ENCODE peak calls at places on chromosomes 7 and 10, in six cellular contexts. One of them, this sample, is unnamed.

GRCh38 chr7:104814671-104815400 is 199.2 kb upstream of the KMT2E start:
- DNase-seq in right cardiac atrium: no peak
- DNase-seq in breast epithelium: no peak
- DNase-seq in K562: no peak
- DNase-seq in iPS DF 6.9: no peak
- DNase-seq in BE2C: no peak
- DNase-seq in this sample: no peak

GRCh38 chr10:24208661-24209420 is at the start of gene KIAA1217:
- DNase-seq in right cardiac atrium: peak; percentile 31
- DNase-seq in breast epithelium: peak; percentile 64
- DNase-seq in K562: no peak
- DNase-seq in iPS DF 6.9: no peak
- DNase-seq in BE2C: no peak
- DNase-seq in this sample: no peak

GRCh38 chr10:93061594-93062498 is 1.2 kb downstream of the CYP26C1 start:
- DNase-seq in right cardiac atrium: no peak
- DNase-seq in breast epithelium: no peak
- DNase-seq in K562: no peak
- DNase-seq in iPS DF 6.9: no peak
- DNase-seq in BE2C: no peak
- DNase-seq in this sample: no peak

GRCh38 chr10:96636546-96636945 is 49.7 kb upstream of the TM9SF3 start:
- DNase-seq in right cardiac atrium: no peak
- DNase-seq in breast epithelium: no peak
- DNase-seq in K562: no peak
- DNase-seq in iPS DF 6.9: no peak
- DNase-seq in BE2C: no peak
- DNase-seq in this sample: no peak

GRCh38 chr10:116892873-116893685 is 43.8 kb downstream of the ENO4 start:
- DNase-seq in right cardiac atrium: no peak
- DNase-seq in breast epithelium: no peak
- DNase-seq in K562: no peak
- DNase-seq in iPS DF 6.9: no peak
- DNase-seq in BE2C: no peak
- DNase-seq in this sample: no peak

GRCh38 chr10:109386921-109387320 is 536.4 kb downstream of the XPNPEP1 start:
- DNase-seq in right cardiac atrium: no peak
- DNase-seq in breast epithelium: no peak
- DNase-seq in K562: no peak
- DNase-seq in iPS DF 6.9: no peak
- DNase-seq in BE2C: no peak
- DNase-seq in this sample: no peak

GRCh38 chr7:34596887-34597286 is 61.1 kb upstream of the NPSR1 start:
- DNase-seq in right cardiac atrium: no peak
- DNase-seq in breast epithelium: no peak
- DNase-seq in K562: no peak
- DNase-seq in iPS DF 6.9: peak; percentile 18
- DNase-seq in BE2C: no peak
- DNase-seq in this sample: no peak

GRCh38 chr7:111735661-111736323 is 173.5 kb upstream of the IMMP2L start:
- DNase-seq in right cardiac atrium: no peak
- DNase-seq in breast epithelium: no peak
- DNase-seq in K562: peak; percentile 89
- DNase-seq in iPS DF 6.9: no peak
- DNase-seq in BE2C: peak; percentile 70
- DNase-seq in this sample: peak; percentile 62

GRCh38 chr7:122847871-122848473 is 38.3 kb downstream of the CADPS2 start:
- DNase-seq in right cardiac atrium: peak; percentile 20
- DNase-seq in breast epithelium: no peak
- DNase-seq in K562: no peak
- DNase-seq in iPS DF 6.9: no peak
- DNase-seq in BE2C: no peak
- DNase-seq in this sample: no peak

GRCh38 chr7:120813089-120813488 is 44.9 kb downstream of the TSPAN12 start:
- DNase-seq in right cardiac atrium: no peak
- DNase-seq in breast epithelium: no peak
- DNase-seq in K562: no peak
- DNase-seq in iPS DF 6.9: no peak
- DNase-seq in BE2C: no peak
- DNase-seq in this sample: no peak

GRCh38 chr10:21100871-21101514 is 203.9 kb upstream of the NEBL start:
- DNase-seq in right cardiac atrium: no peak
- DNase-seq in breast epithelium: no peak
- DNase-seq in K562: no peak
- DNase-seq in iPS DF 6.9: no peak
- DNase-seq in BE2C: no peak
- DNase-seq in this sample: no peak

GRCh38 chr10:43953672-43954071 is 305.0 kb upstream of the ZNF32 start:
- DNase-seq in right cardiac atrium: no peak
- DNase-seq in breast epithelium: no peak
- DNase-seq in K562: no peak
- DNase-seq in iPS DF 6.9: no peak
- DNase-seq in BE2C: no peak
- DNase-seq in this sample: no peak

GRCh38 chr7:106278695-106279094 is 6.1 kb downstream of the NAMPT start:
- DNase-seq in right cardiac atrium: no peak
- DNase-seq in breast epithelium: no peak
- DNase-seq in K562: no peak
- DNase-seq in iPS DF 6.9: no peak
- DNase-seq in BE2C: no peak
- DNase-seq in this sample: no peak

GRCh38 chr7:41257660-41258059 is 445.2 kb downstream of the INHBA start:
- DNase-seq in right cardiac atrium: no peak
- DNase-seq in breast epithelium: no peak
- DNase-seq in K562: no peak
- DNase-seq in iPS DF 6.9: no peak
- DNase-seq in BE2C: no peak
- DNase-seq in this sample: no peak

GRCh38 chr7:50667338-50667737 is 102.1 kb upstream of the DDC start:
- DNase-seq in right cardiac atrium: peak; percentile 57
- DNase-seq in breast epithelium: no peak
- DNase-seq in K562: no peak
- DNase-seq in iPS DF 6.9: no peak
- DNase-seq in BE2C: no peak
- DNase-seq in this sample: no peak

GRCh38 chr7:11573128-11573527 is 258.9 kb downstream of the THSD7A start:
- DNase-seq in right cardiac atrium: no peak
- DNase-seq in breast epithelium: no peak
- DNase-seq in K562: no peak
- DNase-seq in iPS DF 6.9: no peak
- DNase-seq in BE2C: no peak
- DNase-seq in this sample: no peak

GRCh38 chr7:73830872-73831655 is at the start of gene CLDN4:
- DNase-seq in right cardiac atrium: no peak
- DNase-seq in breast epithelium: peak; percentile 98
- DNase-seq in K562: no peak
- DNase-seq in iPS DF 6.9: no peak
- DNase-seq in BE2C: peak; percentile 65
- DNase-seq in this sample: no peak

GRCh38 chr7:141585592-141586510 is 34.6 kb downstream of the AGK start:
- DNase-seq in right cardiac atrium: no peak
- DNase-seq in breast epithelium: no peak
- DNase-seq in K562: no peak
- DNase-seq in iPS DF 6.9: no peak
- DNase-seq in BE2C: no peak
- DNase-seq in this sample: no peak

GRCh38 chr10:93468532-93469213 is 13.5 kb downstream of the MYOF start:
- DNase-seq in right cardiac atrium: no peak
- DNase-seq in breast epithelium: no peak
- DNase-seq in K562: no peak
- DNase-seq in iPS DF 6.9: no peak
- DNase-seq in BE2C: no peak
- DNase-seq in this sample: no peak

GRCh38 chr10:131244836-131245235 is 66.7 kb downstream of the TCERG1L start:
- DNase-seq in right cardiac atrium: no peak
- DNase-seq in breast epithelium: no peak
- DNase-seq in K562: no peak
- DNase-seq in iPS DF 6.9: no peak
- DNase-seq in BE2C: no peak
- DNase-seq in this sample: no peak

GRCh38 chr7:131625817-131626372 is 69.5 kb upstream of the PODXL start:
- DNase-seq in right cardiac atrium: peak; percentile 75
- DNase-seq in breast epithelium: no peak
- DNase-seq in K562: no peak
- DNase-seq in iPS DF 6.9: no peak
- DNase-seq in BE2C: no peak
- DNase-seq in this sample: no peak

GRCh38 chr7:125363873-125364272 is 434.2 kb upstream of the POT1 start:
- DNase-seq in right cardiac atrium: no peak
- DNase-seq in breast epithelium: no peak
- DNase-seq in K562: no peak
- DNase-seq in iPS DF 6.9: no peak
- DNase-seq in BE2C: no peak
- DNase-seq in this sample: no peak

GRCh38 chr7:116546916-116547315 is 22.1 kb downstream of the CAV1 start:
- DNase-seq in right cardiac atrium: no peak
- DNase-seq in breast epithelium: no peak
- DNase-seq in K562: no peak
- DNase-seq in iPS DF 6.9: no peak
- DNase-seq in BE2C: no peak
- DNase-seq in this sample: no peak

GRCh38 chr7:39838326-39838725 is 111.7 kb upstream of the CDK13 start:
- DNase-seq in right cardiac atrium: no peak
- DNase-seq in breast epithelium: no peak
- DNase-seq in K562: no peak
- DNase-seq in iPS DF 6.9: no peak
- DNase-seq in BE2C: no peak
- DNase-seq in this sample: peak; percentile 1

GRCh38 chr10:18540195-18540594 is 111.2 kb downstream of the NSUN6 start:
- DNase-seq in right cardiac atrium: no peak
- DNase-seq in breast epithelium: no peak
- DNase-seq in K562: no peak
- DNase-seq in iPS DF 6.9: no peak
- DNase-seq in BE2C: no peak
- DNase-seq in this sample: no peak

GRCh38 chr7:156544919-156545715 is 95.5 kb upstream of the RNF32 start:
- DNase-seq in right cardiac atrium: no peak
- DNase-seq in breast epithelium: no peak
- DNase-seq in K562: no peak
- DNase-seq in iPS DF 6.9: no peak
- DNase-seq in BE2C: no peak
- DNase-seq in this sample: no peak

GRCh38 chr7:108525327-108525984 is 479 bp downstream of the PNPLA8 start:
- DNase-seq in right cardiac atrium: peak; percentile 92
- DNase-seq in breast epithelium: no peak
- DNase-seq in K562: peak; percentile 81
- DNase-seq in iPS DF 6.9: peak; percentile 50
- DNase-seq in BE2C: no peak
- DNase-seq in this sample: peak; percentile 19
- H3K4me1 ChIP-seq in right cardiac atrium: no peaks in the 10 kb centered on the region
- H3K4me1 ChIP-seq in breast epithelium: peaks cover 11% of the 10 kb centered on the region
- H3K4me1 ChIP-seq in K562: peaks cover 24% of the 10 kb centered on the region
- H3K4me1 ChIP-seq in iPS DF 6.9: no peaks in the 10 kb centered on the region
- H3K4me1 ChIP-seq in BE2C: peaks cover 3% of the 10 kb centered on the region
- H3K4me1 ChIP-seq in this sample: peaks cover 34% of the 10 kb centered on the region

DNA sequence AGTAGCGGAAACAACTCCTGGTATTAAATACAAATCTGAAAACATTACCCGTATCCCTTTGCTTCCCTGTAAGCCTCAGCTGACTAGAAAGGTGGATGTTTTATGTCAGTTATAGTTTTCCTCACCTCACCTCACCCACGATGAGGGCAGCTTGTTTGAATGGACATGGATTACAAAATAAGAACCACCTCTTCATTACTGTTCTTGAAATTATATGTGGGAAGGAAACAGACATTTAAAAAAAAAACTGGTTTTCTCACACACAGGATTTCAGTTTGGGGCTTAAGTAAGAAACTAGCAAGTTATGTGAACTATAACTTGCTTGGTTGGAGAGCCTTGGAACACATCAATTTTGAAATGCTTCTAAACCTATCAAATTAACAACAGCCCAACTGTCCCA is 232.9 kb upstream of the CCDC6 start:
- DNase-seq in right cardiac atrium: no peak
- DNase-seq in breast epithelium: no peak
- DNase-seq in K562: no peak
- DNase-seq in iPS DF 6.9: no peak
- DNase-seq in BE2C: no peak
- DNase-seq in this sample: no peak
- H3K4me1 ChIP-seq in right cardiac atrium: peaks cover 2% of the 10 kb centered on the region
- H3K4me1 ChIP-seq in breast epithelium: no peaks in the 10 kb centered on the region
- H3K4me1 ChIP-seq in K562: peaks cover 40% of the 10 kb centered on the region
- H3K4me1 ChIP-seq in iPS DF 6.9: no peaks in the 10 kb centered on the region
- H3K4me1 ChIP-seq in BE2C: no peaks in the 10 kb centered on the region
- H3K4me1 ChIP-seq in this sample: no peaks in the 10 kb centered on the region

DNA sequence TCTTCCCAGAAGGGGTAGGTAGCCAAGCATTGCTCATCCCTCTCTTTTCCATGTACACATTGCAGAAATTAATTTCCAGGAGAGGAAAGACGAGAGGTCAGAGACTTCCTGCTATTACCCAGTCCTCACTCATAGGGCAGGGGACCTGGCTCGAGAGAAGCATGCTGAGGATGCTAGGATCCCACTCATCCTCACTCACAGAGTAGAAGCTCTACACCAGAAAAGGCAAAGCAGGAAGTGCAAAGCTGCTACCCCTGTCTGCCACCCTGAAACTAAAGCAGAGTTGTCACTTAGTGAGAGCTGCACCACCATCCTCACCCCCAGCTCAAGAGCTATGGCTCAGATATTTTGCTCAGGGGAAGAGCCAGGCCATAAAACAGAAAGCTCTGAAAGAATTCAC is 9.9 kb downstream of the OR9A2 start:
- DNase-seq in right cardiac atrium: no peak
- DNase-seq in breast epithelium: no peak
- DNase-seq in K562: no peak
- DNase-seq in iPS DF 6.9: no peak
- DNase-seq in BE2C: no peak
- DNase-seq in this sample: peak; percentile 49
- H3K4me1 ChIP-seq in right cardiac atrium: no peaks in the 10 kb centered on the region
- H3K4me1 ChIP-seq in breast epithelium: no peaks in the 10 kb centered on the region
- H3K4me1 ChIP-seq in K562: no peaks in the 10 kb centered on the region
- H3K4me1 ChIP-seq in iPS DF 6.9: no peaks in the 10 kb centered on the region
- H3K4me1 ChIP-seq in BE2C: no peaks in the 10 kb centered on the region
- H3K4me1 ChIP-seq in this sample: peaks cover 63% of the 10 kb centered on the region

DNA sequence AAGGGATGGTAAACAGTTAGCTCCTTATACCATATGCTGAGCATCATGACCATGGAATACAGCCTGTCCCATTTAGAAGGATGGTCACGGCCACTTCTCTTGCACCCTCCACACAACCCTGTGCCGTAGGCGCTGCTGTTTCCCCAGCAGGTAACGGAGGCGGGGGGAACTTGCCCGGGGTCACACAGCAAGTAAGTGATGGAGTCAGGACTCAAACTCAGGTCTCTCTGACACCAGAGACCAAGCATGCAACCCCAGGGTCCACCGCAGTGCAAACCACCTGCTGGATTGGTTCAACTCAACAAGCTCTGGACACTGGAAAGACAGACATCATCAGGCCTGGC is 71.6 kb downstream of the ZRANB1 start:
- DNase-seq in right cardiac atrium: no peak
- DNase-seq in breast epithelium: no peak
- DNase-seq in K562: no peak
- DNase-seq in iPS DF 6.9: no peak
- DNase-seq in BE2C: no peak
- DNase-seq in this sample: no peak
- H3K4me1 ChIP-seq in right cardiac atrium: peaks cover 46% of the 10 kb centered on the region
- H3K4me1 ChIP-seq in breast epithelium: peaks cover 32% of the 10 kb centered on the region
- H3K4me1 ChIP-seq in K562: no peaks in the 10 kb centered on the region
- H3K4me1 ChIP-seq in iPS DF 6.9: peaks cover 3% of the 10 kb centered on the region
- H3K4me1 ChIP-seq in BE2C: peaks cover 8% of the 10 kb centered on the region
- H3K4me1 ChIP-seq in this sample: no peaks in the 10 kb centered on the region